ENCODE peak calls at places on chromosome 19, in seven cellular contexts. R, D, C, H, A, J and M are unnamed samples. For H3K4me1, the result is how much of the 10 kb centered on the place peaks cover.

GRCh38 chr19:12841094-12841493 is 2.8 kb downstream of the MAST1 start:
- DNase-seq in R (no peak), D (peak), C (no peak), H (no peak), A (peak), J (no peak), M (no peak)

GRCh38 chr19:42422092-42422575 is 5.1 kb downstream of the LIPE start:
- DNase-seq in R (no peak), D (no peak), C (no peak), H (no peak), A (no peak), J (peak), M (peak)

GRCh38 chr19:13209797-13210775 is 59.9 kb downstream of the IER2 start:
- DNase-seq in R (no peak), D (no peak), C (no peak), H (no peak), A (no peak), J (no peak), M (no peak)

GRCh38 chr19:29671393-29672076 is 6.3 kb downstream of the PLEKHF1 start:
- DNase-seq in R (peak), D (no peak), C (peak), H (peak), A (peak), J (peak), M (peak)

GRCh38 chr19:8611391-8611883 is 922 bp upstream of the ADAMTS10 start:
- DNase-seq in R (peak), D (no peak), C (peak), H (no peak), A (no peak), J (peak), M (no peak)

GRCh38 chr19:31534231-31534630 is 185.0 kb upstream of the TSHZ3 start:
- DNase-seq in R (no peak), D (no peak), C (no peak), H (no peak), A (no peak), J (no peak), M (no peak)

GRCh38 chr19:33290956-33291622 is 11.2 kb downstream of the CEBPA start:
- DNase-seq in R (peak), D (no peak), C (no peak), H (no peak), A (peak), J (no peak), M (no peak)

GRCh38 chr19:56141416-56141992 is 417 bp downstream of the ZNF444 start:
- DNase-seq in R (no peak), D (peak), C (no peak), H (no peak), A (no peak), J (no peak), M (no peak)

GRCh38 chr19:50486823-50487515 is 10.3 kb upstream of the GARIN5A start:
- DNase-seq in R (peak), D (no peak), C (peak), H (no peak), A (peak), J (no peak), M (no peak)

GRCh38 chr19:55487884-55488687 is at the start of gene SSC5D:
- DNase-seq in R (no peak), D (peak), C (no peak), H (no peak), A (no peak), J (peak), M (peak)

GRCh38 chr19:21126078-21126477 is 15.8 kb upstream of the ZNF431 start:
- DNase-seq in R (no peak), D (no peak), C (no peak), H (no peak), A (no peak), J (no peak), M (no peak)

GRCh38 chr19:55156202-55157063 is 1.1 kb downstream of the TNNI3 start:
- DNase-seq in R (peak), D (no peak), C (peak), H (no peak), A (peak), J (no peak), M (peak)

GRCh38 chr19:3096267-3096901 is 2.2 kb downstream of the GNA11 start:
- DNase-seq in R (no peak), D (no peak), C (no peak), H (no peak), A (peak), J (no peak), M (no peak)
- H3K4me1 ChIP-seq in R (under half), D (under half), C (half or more), H (half or more), A (half or more), J (under half), M (half or more)

GRCh38 chr19:40717325-40717879 is 490 bp downstream of the ITPKC start:
- DNase-seq in R (peak), D (no peak), C (no peak), H (no peak), A (peak), J (peak), M (no peak)

GRCh38 chr19:40719414-40719894 is 2.5 kb downstream of the ITPKC start:
- DNase-seq in R (no peak), D (no peak), C (peak), H (no peak), A (no peak), J (no peak), M (no peak)

GRCh38 chr19:40716655-40717324 is at the start of the genes COQ8B and ITPKC:
- DNase-seq in R (peak), D (peak), C (peak), H (peak), A (peak), J (peak), M (peak)

GRCh38 chr19:40718774-40719391 is 2.0 kb downstream of the ITPKC start:
- DNase-seq in R (peak), D (peak), C (peak), H (no peak), A (peak), J (peak), M (peak)

DNA sequence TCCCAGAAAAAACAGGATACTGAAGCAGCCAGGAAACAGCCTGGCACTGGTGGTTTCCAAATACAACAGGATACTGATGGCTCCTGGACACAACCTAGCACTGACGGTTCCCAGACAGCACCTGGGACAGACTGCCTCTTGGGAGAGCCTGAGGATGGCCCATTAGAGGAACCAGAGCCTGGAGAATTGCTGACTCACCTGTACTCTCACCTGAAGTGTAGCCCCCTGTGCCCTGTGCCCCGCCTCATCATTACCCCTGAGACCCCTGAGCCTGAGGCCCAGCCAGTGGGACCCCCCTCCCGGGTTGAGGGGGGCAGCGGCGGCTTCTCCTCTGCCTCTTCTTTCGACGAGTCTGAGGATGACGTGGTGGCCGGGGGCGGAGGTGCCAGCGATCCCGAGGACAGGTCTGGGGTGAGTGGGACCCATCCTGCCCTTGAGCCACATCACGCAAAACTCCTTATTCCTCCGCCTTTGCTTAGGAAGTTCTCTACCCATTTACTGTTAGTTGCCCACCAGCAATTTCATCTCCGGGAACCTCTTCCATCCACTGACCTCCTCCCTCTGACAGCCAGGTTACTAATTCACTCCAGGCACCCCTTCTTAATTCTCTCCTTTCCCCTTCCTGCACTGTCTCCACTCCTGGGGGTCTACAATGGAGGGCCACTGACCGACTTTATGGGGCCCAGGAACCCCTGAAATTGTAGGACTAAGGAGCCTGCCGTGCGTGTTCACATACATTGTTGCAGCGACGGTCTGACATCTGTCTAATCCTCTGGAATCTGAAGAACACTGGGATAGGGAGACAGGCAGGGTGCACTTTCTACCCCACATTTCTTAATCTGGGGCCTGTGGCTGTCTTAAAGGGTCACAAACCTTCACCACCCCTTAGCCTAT is 1.2 kb downstream of the ITPKC start:
- DNase-seq in R (peak), D (peak), C (peak), H (no peak), A (peak), J (peak), M (no peak)
- H3K4me1 ChIP-seq in R (under half), D (under half), C (under half), H (half or more), A (under half), J (under half), M (half or more)

DNA sequence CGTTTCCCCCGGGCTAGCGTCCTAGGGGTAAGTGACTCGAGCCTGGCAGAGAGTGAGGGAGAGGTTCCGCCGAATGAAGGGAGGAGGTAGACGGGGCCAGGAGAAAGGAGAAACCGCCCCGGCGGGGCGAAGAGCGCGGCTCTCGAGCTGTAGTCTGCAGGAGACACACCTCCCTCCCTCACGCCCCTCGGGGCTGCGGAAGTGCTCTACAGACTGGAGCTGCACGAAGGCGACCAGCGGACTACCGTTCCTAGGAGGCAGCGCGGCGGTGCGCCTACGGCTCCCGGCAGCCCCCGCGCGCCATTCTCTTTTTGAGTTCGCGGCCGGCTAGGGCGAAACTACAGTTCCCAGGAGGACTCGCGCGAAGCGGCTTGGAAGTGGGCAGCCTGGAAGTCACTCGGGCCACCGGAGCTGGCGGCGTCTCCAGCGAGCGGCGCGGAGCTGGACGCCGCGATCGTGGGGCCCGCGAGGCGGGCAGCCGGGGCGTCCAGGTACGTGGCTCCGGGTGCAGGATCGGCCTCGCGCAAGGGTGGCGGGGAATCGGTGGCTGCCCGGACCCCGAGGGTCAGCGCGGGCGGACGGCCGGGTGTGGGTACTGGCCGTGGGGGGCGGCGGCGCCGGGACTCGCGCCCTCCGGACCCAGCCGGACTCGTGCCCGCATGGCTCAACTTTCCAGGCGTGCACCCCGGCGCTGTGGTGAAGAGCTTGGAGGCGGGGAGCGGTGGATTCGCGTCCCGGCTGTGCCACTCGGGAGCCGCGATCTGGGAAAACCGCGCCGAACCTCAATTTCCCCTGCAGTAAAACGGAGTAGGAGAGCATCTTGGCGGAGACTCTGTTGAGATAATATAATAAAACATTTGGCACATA is at the start of gene SIPA1L3:
- DNase-seq in R (peak), D (peak), C (peak), H (peak), A (peak), J (peak), M (peak)
- H3K4me1 ChIP-seq in R (under half), D (under half), C (under half), H (under half), A (under half), J (under half), M (under half)

GRCh38 chr19:16621165-16621800 is 6.7 kb downstream of the MED26 start:
- DNase-seq in R (no peak), D (no peak), C (no peak), H (no peak), A (no peak), J (no peak), M (no peak)

GRCh38 chr19:16619456-16619855 is 8.5 kb downstream of the MED26 start:
- DNase-seq in R (no peak), D (no peak), C (peak), H (no peak), A (no peak), J (no peak), M (no peak)

GRCh38 chr19:16620018-16620417 is 8.0 kb downstream of the MED26 start:
- DNase-seq in R (no peak), D (no peak), C (peak), H (no peak), A (no peak), J (no peak), M (no peak)

GRCh38 chr19:16618248-16618647 is 9.8 kb downstream of the MED26 start:
- DNase-seq in R (no peak), D (no peak), C (no peak), H (no peak), A (no peak), J (no peak), M (no peak)

DNA sequence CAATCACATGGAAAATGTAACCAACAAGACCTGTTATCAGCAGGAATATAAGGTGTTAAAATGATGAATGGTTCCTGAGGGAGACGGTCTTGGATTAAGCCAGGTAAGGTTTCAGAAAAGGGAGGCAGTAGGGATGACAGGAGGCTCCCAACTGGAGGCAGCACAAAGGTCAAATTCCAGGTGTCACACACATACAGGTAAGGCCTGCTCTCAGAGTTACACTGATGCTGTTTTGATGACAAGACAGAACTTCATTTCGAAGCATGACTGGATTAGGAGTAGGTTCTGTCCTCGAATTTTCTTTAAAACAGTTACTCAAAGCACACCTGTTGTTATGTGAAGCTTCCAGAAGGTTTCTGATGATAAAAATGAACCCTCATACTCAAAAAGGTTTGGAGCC is 7.4 kb downstream of the MED26 start:
- DNase-seq in R (no peak), D (no peak), C (no peak), H (no peak), A (no peak), J (no peak), M (no peak)
- H3K4me1 ChIP-seq in R (under half), D (under half), C (half or more), H (under half), A (under half), J (under half), M (half or more)

GRCh38 chr19:1249298-1249989 is 1.1 kb downstream of the MIDN start:
- DNase-seq in R (peak), D (peak), C (peak), H (peak), A (peak), J (peak), M (peak)
- H3K4me1 ChIP-seq in R (under half), D (under half), C (half or more), H (half or more), A (under half), J (under half), M (under half)

GRCh38 chr19:49301866-49302252 is 23.1 kb downstream of the SLC6A16 start:
- DNase-seq in R (no peak), D (no peak), C (no peak), H (no peak), A (no peak), J (no peak), M (no peak)
- H3K4me1 ChIP-seq in R (under half), D (under half), C (under half), H (under half), A (under half), J (under half), M (under half)

GRCh38 chr19:4391701-4392543 is 8.4 kb downstream of the SH3GL1 start:
- DNase-seq in R (no peak), D (peak), C (peak), H (no peak), A (no peak), J (no peak), M (peak)
- H3K4me1 ChIP-seq in R (under half), D (half or more), C (half or more), H (half or more), A (half or more), J (under half), M (under half)

GRCh38 chr19:10286803-10287737 is at the start of gene ICAM4:
- DNase-seq in R (no peak), D (peak), C (peak), H (no peak), A (peak), J (peak), M (peak)
- H3K4me1 ChIP-seq in R (under half), D (under half), C (under half), H (half or more), A (half or more), J (under half), M (under half)

GRCh38 chr19:35609881-35610353 is 2.6 kb upstream of the HAUS5 start:
- DNase-seq in R (no peak), D (no peak), C (no peak), H (no peak), A (no peak), J (no peak), M (no peak)

GRCh38 chr19:35612224-35612558 is 344 bp upstream of the HAUS5 start:
- DNase-seq in R (no peak), D (no peak), C (no peak), H (no peak), A (no peak), J (no peak), M (no peak)

GRCh38 chr19:35612559-35613321 is at the start of gene HAUS5:
- DNase-seq in R (peak), D (peak), C (peak), H (peak), A (peak), J (peak), M (peak)

GRCh38 chr19:35608250-35608649 is 4.3 kb upstream of the HAUS5 start:
- DNase-seq in R (peak), D (no peak), C (no peak), H (no peak), A (no peak), J (no peak), M (no peak)

GRCh38 chr19:35607661-35608060 is 4.9 kb upstream of the HAUS5 start:
- DNase-seq in R (no peak), D (no peak), C (no peak), H (no peak), A (no peak), J (no peak), M (no peak)
- H3K4me1 ChIP-seq in R (under half), D (under half), C (under half), H (under half), A (under half), J (under half), M (under half)

GRCh38 chr19:2053601-2054389 is 2.8 kb upstream of the MKNK2 start:
- DNase-seq in R (no peak), D (no peak), C (peak), H (no peak), A (peak), J (peak), M (peak)

GRCh38 chr19:2054763-2055162 is 3.7 kb upstream of the MKNK2 start:
- DNase-seq in R (no peak), D (no peak), C (no peak), H (no peak), A (no peak), J (no peak), M (no peak)

GRCh38 chr19:2056810-2057192 is 5.8 kb upstream of the MKNK2 start:
- DNase-seq in R (no peak), D (no peak), C (no peak), H (no peak), A (no peak), J (no peak), M (no peak)

GRCh38 chr19:2057484-2058469 is 6.7 kb upstream of the MKNK2 start:
- DNase-seq in R (no peak), D (no peak), C (no peak), H (no peak), A (no peak), J (no peak), M (no peak)

GRCh38 chr19:2055871-2056809 is 5.1 kb upstream of the MKNK2 start:
- DNase-seq in R (peak), D (peak), C (peak), H (no peak), A (peak), J (peak), M (peak)
- H3K4me1 ChIP-seq in R (half or more), D (under half), C (under half), H (half or more), A (half or more), J (under half), M (under half)